ENCODE peak calls at places on chromosomes 16 and 17, in nine cellular contexts. Z is mucosa of gallbladder, J is A673, B is caudate nucleus, T is T-helper 9 cell, E is sciatic nerve, X is GM20000, Y is HepG2, D is NCI-H226. C is an unnamed sample.

GRCh38 chr17:76132574-76133338 is 8.3 kb downstream of the FOXJ1 start:
- DNase-seq in Y (peak), J (no peak), B (no peak), T (no peak), Z (peak), X (no peak), E (no peak), D (no peak), C (no peak)

GRCh38 chr17:67221062-67221998 is 23.7 kb downstream of the HELZ start:
- DNase-seq in E (no peak), Y (peak), B (no peak), X (peak), D (no peak), T (peak), Z (no peak), J (peak), C (no peak)

GRCh38 chr16:67883872-67884261 is 818 bp upstream of the NRN1L start:
- DNase-seq in Y (peak), D (no peak), T (peak), J (peak), X (peak), E (peak), B (no peak), Z (peak), C (no peak)

GRCh38 chr17:76867578-76868175 is 527 bp upstream of the MGAT5B start:
- DNase-seq in T (no peak), E (no peak), D (peak), J (no peak), Y (no peak), X (no peak), Z (no peak), B (peak), C (no peak)

GRCh38 chr17:1315409-1315808 is 35.9 kb downstream of the TRARG1 start:
- DNase-seq in E (no peak), J (no peak), T (no peak), X (no peak), B (no peak), Z (no peak), Y (no peak), D (no peak), C (no peak)

GRCh38 chr16:71479420-71479819 is 9.7 kb downstream of the ZNF19 start:
- DNase-seq in Z (no peak), Y (peak), T (no peak), E (no peak), D (no peak), X (no peak), J (peak), B (peak), C (no peak)

GRCh38 chr17:35023538-35023937 is 40.0 kb downstream of the RFFL start:
- DNase-seq in J (no peak), D (no peak), T (no peak), X (no peak), E (no peak), B (no peak), Z (no peak), Y (no peak), C (no peak)

GRCh38 chr17:75493476-75494129 is 21.7 kb downstream of the CASKIN2 start:
- DNase-seq in T (no peak), D (no peak), J (no peak), Y (no peak), E (no peak), B (no peak), Z (no peak), X (no peak), C (no peak)

GRCh38 chr16:58556678-58557077 is 41.4 kb downstream of the SETD6 start:
- DNase-seq in E (no peak), X (no peak), J (peak), Z (no peak), B (no peak), T (no peak), Y (no peak), D (no peak), C (no peak)

GRCh38 chr16:71547168-71547567 is 20.9 kb downstream of the CHST4 start:
- DNase-seq in E (no peak), J (no peak), Y (no peak), Z (no peak), D (no peak), B (no peak), X (no peak), T (no peak), C (no peak)

GRCh38 chr16:58426095-58426494 is 33.8 kb downstream of the GINS3 start:
- DNase-seq in D (no peak), Y (no peak), J (no peak), Z (peak), E (no peak), B (peak), T (no peak), X (peak), C (no peak)

GRCh38 chr16:28157768-28158535 is 53.8 kb downstream of the XPO6 start:
- DNase-seq in Z (no peak), X (no peak), J (no peak), T (no peak), B (no peak), E (no peak), Y (no peak), D (no peak), C (no peak)

GRCh38 chr16:62254847-62255246 is 218.6 kb upstream of the CDH8 start:
- DNase-seq in J (peak), T (no peak), D (no peak), E (no peak), Z (no peak), B (no peak), X (no peak), Y (no peak), C (no peak)

GRCh38 chr16:15928261-15929104 is 20.9 kb upstream of the ABCC1 start:
- DNase-seq in E (no peak), Z (no peak), T (no peak), B (no peak), D (no peak), X (no peak), Y (peak), J (no peak), C (no peak)

GRCh38 chr17:74532115-74532514 is 840 bp upstream of the CD300LB start:
- DNase-seq in J (peak), D (peak), X (no peak), T (no peak), Y (no peak), E (peak), B (peak), Z (peak), C (peak)

GRCh38 chr17:20066253-20066652 is 57.1 kb downstream of the SPECC1 start:
- DNase-seq in Y (no peak), J (no peak), T (no peak), X (no peak), D (peak), Z (peak), E (peak), B (no peak), C (no peak)

GRCh38 chr16:85662976-85663830 is 25.6 kb downstream of the GINS2 start:
- DNase-seq in Z (no peak), E (no peak), B (no peak), T (no peak), D (no peak), X (no peak), J (no peak), Y (no peak), C (no peak)

GRCh38 chr17:7038025-7038862 is 2.4 kb downstream of the SLC16A13 start:
- DNase-seq in Y (no peak), E (no peak), Z (no peak), X (no peak), T (no peak), J (no peak), B (no peak), D (no peak), C (no peak)

GRCh38 chr17:39634384-39634871 is 2.5 kb upstream of the STARD3 start:
- DNase-seq in D (peak), Y (no peak), E (no peak), T (no peak), X (peak), Z (no peak), B (no peak), J (peak), C (no peak)

GRCh38 chr17:80646328-80646727 is 101.7 kb downstream of the RPTOR start:
- DNase-seq in Y (no peak), T (no peak), E (no peak), B (no peak), Z (no peak), J (no peak), X (no peak), D (no peak), C (no peak)

GRCh38 chr17:63096426-63096825 is 130.4 kb downstream of the TANC2 start:
- DNase-seq in X (no peak), T (no peak), E (no peak), J (no peak), Z (no peak), Y (no peak), B (no peak), D (no peak), C (no peak)

GRCh38 chr17:5381542-5381941 is 37.9 kb downstream of the NUP88 start:
- DNase-seq in Z (no peak), E (no peak), T (no peak), X (no peak), Y (no peak), B (no peak), J (no peak), D (peak), C (no peak)